ENCODE peak calls at places on chromosome 6, in four cellular contexts. D is endothelial cell, Q is PC-3, P is pancreas. M is an unnamed sample.

GRCh38 chr6:45710304-45710821 is 305.3 kb downstream of the CLIC5 start:
- DNase-seq in D (no peak), Q (peak), P (no peak), M (no peak)

GRCh38 chr6:138659998-138660397 is 113.6 kb upstream of the CCDC28A start:
- DNase-seq in D (no peak), Q (no peak), P (no peak), M (no peak)

GRCh38 chr6:6746334-6746969 is 157.9 kb downstream of the LY86 start:
- DNase-seq in D (no peak), Q (no peak), P (no peak), M (no peak)

GRCh38 chr6:119671105-119671504 is 321.5 kb upstream of the MAN1A1 start:
- DNase-seq in D (no peak), Q (no peak), P (no peak), M (no peak)

GRCh38 chr6:45741437-45742166 is 274.1 kb downstream of the CLIC5 start:
- DNase-seq in D (no peak), Q (no peak), P (no peak), M (peak)

GRCh38 chr6:10101551-10102252 is 313.2 kb downstream of the TFAP2A start:
- DNase-seq in D (no peak), Q (no peak), P (no peak), M (no peak)

GRCh38 chr6:105601541-105602174 is 198.8 kb upstream of the PREP start:
- DNase-seq in D (no peak), Q (no peak), P (no peak), M (peak)

GRCh38 chr6:107658920-107659879 is 164.9 kb downstream of the SCML4 start:
- DNase-seq in D (no peak), Q (peak), P (no peak), M (no peak)

GRCh38 chr6:13009465-13009864 is 292.9 kb downstream of the PHACTR1 start:
- DNase-seq in D (no peak), Q (no peak), P (no peak), M (no peak)

GRCh38 chr6:43274916-43275597 is 23.0 kb upstream of the SLC22A7 start:
- DNase-seq in D (no peak), Q (no peak), P (peak), M (no peak)

DNA sequence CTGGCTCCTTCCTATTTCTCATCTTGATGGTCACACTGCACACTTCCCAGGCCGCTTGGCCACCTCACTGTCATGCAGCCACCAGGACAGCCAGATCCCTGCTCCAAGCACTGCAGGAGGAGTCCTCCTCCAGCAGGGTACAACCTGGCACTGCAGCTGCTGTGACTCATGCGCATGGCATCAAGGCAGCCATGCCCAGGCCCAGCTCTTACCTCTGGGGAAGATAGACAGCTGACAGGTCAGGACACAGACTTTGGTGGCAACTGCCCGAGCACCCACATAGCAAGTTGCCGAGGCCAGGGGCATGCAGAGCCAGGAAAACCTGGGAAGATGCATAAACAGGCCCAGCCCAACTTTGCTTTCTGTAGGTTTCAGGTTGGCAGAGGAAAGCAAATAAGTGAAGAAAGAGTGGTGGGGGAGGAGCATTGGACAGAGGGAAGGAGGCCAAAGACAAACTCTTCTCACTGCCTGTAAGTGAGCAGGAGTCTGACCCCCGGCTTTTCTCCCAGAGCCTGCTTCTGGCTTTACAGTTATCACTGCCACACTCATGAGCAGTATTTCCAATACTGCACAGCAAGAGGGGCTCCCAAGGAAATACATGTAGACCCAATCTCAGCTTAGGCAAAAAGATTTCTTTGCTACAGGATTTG is 38.8 kb downstream of the SLC22A3 start:
- DNase-seq in D (no peak), Q (peak), P (no peak), M (peak)
- TF ChIP-seq CTCF in D (no peak), Q (peak), P (no peak), M (no peak)

GRCh38 chr6:2354138-2354491 is 108.7 kb upstream of the GMDS start:
- DNase-seq in D (no peak), Q (no peak), P (no peak), M (no peak)
- TF ChIP-seq CTCF in D (no peak), Q (peak), P (peak), M (no peak)

GRCh38 chr6:16505711-16506362 is 255.4 kb downstream of the ATXN1 start:
- DNase-seq in D (no peak), Q (peak), P (no peak), M (no peak)
- TF ChIP-seq CTCF in D (no peak), Q (no peak), P (no peak), M (no peak)

GRCh38 chr6:160348552-160349441 is 619 bp downstream of the SLC22A3 start:
- DNase-seq in D (peak), Q (peak), P (peak), M (peak)
- TF ChIP-seq CTCF in D (no peak), Q (peak), P (no peak), M (no peak)

GRCh38 chr6:141641406-141641805 is 491.3 kb upstream of the GJE1 start:
- DNase-seq in D (no peak), Q (peak), P (no peak), M (no peak)
- TF ChIP-seq CTCF in D (no peak), Q (peak), P (no peak), M (no peak)

GRCh38 chr6:85537055-85537494 is 56.6 kb downstream of the SNX14 start:
- DNase-seq in D (no peak), Q (peak), P (no peak), M (no peak)
- TF ChIP-seq CTCF in D (peak), Q (peak), P (peak), M (no peak)

M was measured in lung.